ENCODE peak calls at places on chromosome 12, in nine cellular contexts. One of them, this sample, is unnamed.

GRCh38 chr12:5556033-5556614 is 124.2 kb downstream of the NTF3 start:
- DNase-seq in DND-41: peak; percentile 37
- DNase-seq in WTC11: peak; percentile 73
- DNase-seq in CD4-positive, alpha-beta T cell: no peak
- DNase-seq in B cell: no peak
- DNase-seq in cardiac muscle cell: no peak
- DNase-seq in choroid plexus epithelial cell: no peak
- DNase-seq in A673: peak; percentile 27
- DNase-seq in HFFc6: no peak
- DNase-seq in this sample: peak; percentile 16

GRCh38 chr12:54993181-54993835 is 8.7 kb upstream of the TESPA1 start:
- DNase-seq in cardiac muscle cell: peak; percentile 81
- DNase-seq in A673: peak; percentile 76
- DNase-seq in HFFc6: peak; percentile 33
- DNase-seq in CD4-positive, alpha-beta T cell: peak; percentile 41
- DNase-seq in WTC11: peak; percentile 41
- DNase-seq in B cell: peak; percentile 70
- DNase-seq in choroid plexus epithelial cell: peak; percentile 80
- DNase-seq in DND-41: peak; percentile 65
- DNase-seq in this sample: peak; percentile 44

GRCh38 chr12:102903318-102904007 is 13.6 kb downstream of the PAH start:
- DNase-seq in cardiac muscle cell: no peak
- DNase-seq in B cell: no peak
- DNase-seq in A673: no peak
- DNase-seq in CD4-positive, alpha-beta T cell: no peak
- DNase-seq in HFFc6: no peak
- DNase-seq in WTC11: no peak
- DNase-seq in DND-41: no peak
- DNase-seq in choroid plexus epithelial cell: no peak
- DNase-seq in this sample: no peak

GRCh38 chr12:1289371-1290155 is 298.5 kb downstream of the ERC1 start:
- DNase-seq in HFFc6: no peak
- DNase-seq in B cell: no peak
- DNase-seq in DND-41: no peak
- DNase-seq in choroid plexus epithelial cell: peak; percentile 8
- DNase-seq in CD4-positive, alpha-beta T cell: no peak
- DNase-seq in WTC11: no peak
- DNase-seq in A673: no peak
- DNase-seq in cardiac muscle cell: no peak
- DNase-seq in this sample: no peak

GRCh38 chr12:101407054-101407437 is 526 bp downstream of the ARL1 start:
- DNase-seq in B cell: no peak
- DNase-seq in DND-41: no peak
- DNase-seq in CD4-positive, alpha-beta T cell: no peak
- DNase-seq in HFFc6: no peak
- DNase-seq in A673: no peak
- DNase-seq in WTC11: no peak
- DNase-seq in cardiac muscle cell: peak; percentile 59
- DNase-seq in choroid plexus epithelial cell: peak; percentile 54
- DNase-seq in this sample: no peak

GRCh38 chr12:129152291-129153075 is 299.2 kb downstream of the GLT1D1 start:
- DNase-seq in A673: no peak
- DNase-seq in WTC11: no peak
- DNase-seq in B cell: no peak
- DNase-seq in DND-41: no peak
- DNase-seq in cardiac muscle cell: no peak
- DNase-seq in CD4-positive, alpha-beta T cell: no peak
- DNase-seq in HFFc6: no peak
- DNase-seq in choroid plexus epithelial cell: no peak
- DNase-seq in this sample: no peak

GRCh38 chr12:70983692-70984091 is 63.2 kb upstream of the PTPRR start:
- DNase-seq in HFFc6: no peak
- DNase-seq in A673: no peak
- DNase-seq in cardiac muscle cell: no peak
- DNase-seq in WTC11: peak; percentile 15
- DNase-seq in choroid plexus epithelial cell: peak; percentile 62
- DNase-seq in CD4-positive, alpha-beta T cell: no peak
- DNase-seq in B cell: no peak
- DNase-seq in DND-41: no peak
- DNase-seq in this sample: no peak

GRCh38 chr12:6182279-6182898 is 17.8 kb upstream of the CD9 start:
- DNase-seq in choroid plexus epithelial cell: peak; percentile 87
- DNase-seq in WTC11: no peak
- DNase-seq in DND-41: no peak
- DNase-seq in A673: no peak
- DNase-seq in HFFc6: peak; percentile 74
- DNase-seq in cardiac muscle cell: no peak
- DNase-seq in CD4-positive, alpha-beta T cell: no peak
- DNase-seq in B cell: no peak
- DNase-seq in this sample: no peak

DNA sequence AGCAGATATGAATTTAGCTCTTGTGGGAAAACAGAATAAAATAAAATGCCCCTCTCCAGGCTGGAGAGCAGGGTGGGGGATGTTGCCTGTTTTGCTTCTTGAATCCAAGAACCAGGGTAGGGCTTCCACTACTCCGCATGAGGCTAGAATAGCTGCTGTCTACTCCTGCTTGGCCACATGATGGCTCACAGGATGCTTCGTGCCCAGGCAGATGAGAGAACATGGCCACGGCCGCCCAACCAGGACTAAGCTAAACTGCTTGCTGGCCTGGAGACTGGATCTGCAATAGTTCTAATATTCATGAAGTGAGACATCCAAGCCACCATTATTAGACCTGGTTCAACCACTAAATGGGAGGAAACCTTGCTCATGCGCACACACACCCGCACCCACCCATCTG is 122.2 kb upstream of the METAP2 start:
- DNase-seq in B cell: no peak
- DNase-seq in choroid plexus epithelial cell: peak; percentile 22
- DNase-seq in CD4-positive, alpha-beta T cell: no peak
- DNase-seq in A673: no peak
- DNase-seq in DND-41: no peak
- DNase-seq in HFFc6: no peak
- DNase-seq in WTC11: no peak
- DNase-seq in cardiac muscle cell: no peak
- DNase-seq in this sample: no peak
- TF ChIP-seq CTCF in B cell: no peak
- TF ChIP-seq CTCF in choroid plexus epithelial cell: no peak
- TF ChIP-seq CTCF in CD4-positive, alpha-beta T cell: no peak
- TF ChIP-seq CTCF in A673: no peak
- TF ChIP-seq CTCF in DND-41: no peak
- TF ChIP-seq CTCF in HFFc6: no peak
- TF ChIP-seq CTCF in WTC11: no peak
- TF ChIP-seq CTCF in cardiac muscle cell: no peak
- TF ChIP-seq CTCF in this sample: no peak

GRCh38 chr12:122947352-122947792 is 18.9 kb downstream of the ABCB9 start:
- DNase-seq in choroid plexus epithelial cell: no peak
- DNase-seq in B cell: peak; percentile 42
- DNase-seq in DND-41: no peak
- DNase-seq in cardiac muscle cell: no peak
- DNase-seq in HFFc6: no peak
- DNase-seq in WTC11: no peak
- DNase-seq in A673: no peak
- DNase-seq in CD4-positive, alpha-beta T cell: no peak
- DNase-seq in this sample: no peak
- TF ChIP-seq CTCF in choroid plexus epithelial cell: no peak
- TF ChIP-seq CTCF in B cell: no peak
- TF ChIP-seq CTCF in DND-41: no peak
- TF ChIP-seq CTCF in cardiac muscle cell: no peak
- TF ChIP-seq CTCF in HFFc6: no peak
- TF ChIP-seq CTCF in WTC11: no peak
- TF ChIP-seq CTCF in A673: no peak
- TF ChIP-seq CTCF in CD4-positive, alpha-beta T cell: no peak
- TF ChIP-seq CTCF in this sample: no peak

GRCh38 chr12:117100851-117101673 is 1.8 kb upstream of the TESC start:
- DNase-seq in HFFc6: no peak
- DNase-seq in DND-41: no peak
- DNase-seq in WTC11: no peak
- DNase-seq in choroid plexus epithelial cell: no peak
- DNase-seq in B cell: no peak
- DNase-seq in cardiac muscle cell: no peak
- DNase-seq in CD4-positive, alpha-beta T cell: no peak
- DNase-seq in A673: no peak
- DNase-seq in this sample: no peak
- TF ChIP-seq CTCF in HFFc6: no peak
- TF ChIP-seq CTCF in DND-41: no peak
- TF ChIP-seq CTCF in WTC11: no peak
- TF ChIP-seq CTCF in choroid plexus epithelial cell: no peak
- TF ChIP-seq CTCF in B cell: no peak
- TF ChIP-seq CTCF in cardiac muscle cell: no peak
- TF ChIP-seq CTCF in CD4-positive, alpha-beta T cell: no peak
- TF ChIP-seq CTCF in A673: no peak
- TF ChIP-seq CTCF in this sample: no peak

GRCh38 chr12:75525263-75525662 is 13.9 kb upstream of the KRR1 start:
- DNase-seq in choroid plexus epithelial cell: peak; percentile 49
- DNase-seq in CD4-positive, alpha-beta T cell: no peak
- DNase-seq in B cell: no peak
- DNase-seq in A673: no peak
- DNase-seq in HFFc6: no peak
- DNase-seq in DND-41: no peak
- DNase-seq in WTC11: no peak
- DNase-seq in cardiac muscle cell: no peak
- DNase-seq in this sample: no peak
- TF ChIP-seq CTCF in choroid plexus epithelial cell: peak; percentile 64
- TF ChIP-seq CTCF in CD4-positive, alpha-beta T cell: no peak
- TF ChIP-seq CTCF in B cell: no peak
- TF ChIP-seq CTCF in A673: peak; percentile 36
- TF ChIP-seq CTCF in HFFc6: peak; percentile 80
- TF ChIP-seq CTCF in DND-41: no peak
- TF ChIP-seq CTCF in WTC11: no peak
- TF ChIP-seq CTCF in cardiac muscle cell: peak; percentile 40
- TF ChIP-seq CTCF in this sample: peak; percentile 23

This sample was measured in endothelial cell.